ENCODE peak calls at places on chromosomes 13 and 19, in five cellular contexts. M, X, Q, O and H are unnamed samples.

GRCh38 chr13:72561791-72562190 is 165.6 kb downstream of the MZT1 start:
- DNase-seq in Q (no peak), X (no peak), O (no peak), M (no peak), H (no peak)

GRCh38 chr19:33812388-33813330 is 16.0 kb downstream of the KCTD15 start:
- DNase-seq in Q (no peak), X (no peak), O (no peak), M (no peak), H (no peak)

GRCh38 chr19:41882568-41883462 is at the start of gene ARHGEF1:
- DNase-seq in M (no peak), O (peak), X (peak), Q (peak), H (peak)

GRCh38 chr13:94658926-94659649 is 53.3 kb downstream of the SOX21 start:
- DNase-seq in O (no peak), M (no peak), Q (no peak), X (no peak), H (no peak)

GRCh38 chr13:67935655-67936054 is 705.5 kb upstream of the PCDH9 start:
- DNase-seq in Q (no peak), O (no peak), M (no peak), X (no peak), H (no peak)

GRCh38 chr19:47518139-47518538 is 3.3 kb upstream of the NAPA start:
- DNase-seq in X (no peak), Q (peak), M (no peak), O (no peak), H (no peak)

GRCh38 chr19:1087813-1088418 is 7.3 kb downstream of the POLR2E start:
- DNase-seq in O (no peak), M (peak), X (no peak), Q (no peak), H (peak)

GRCh38 chr19:19782783-19783182 is 38.8 kb downstream of the ZNF506 start:
- DNase-seq in Q (no peak), M (no peak), X (no peak), O (no peak), H (no peak)

GRCh38 chr13:109790951-109791605 is 4.7 kb upstream of the IRS2 start:
- DNase-seq in O (no peak), X (no peak), Q (no peak), M (peak), H (no peak)

GRCh38 chr19:6723108-6723618 is 2.7 kb upstream of the C3 start:
- DNase-seq in M (no peak), X (peak), Q (no peak), O (peak), H (no peak)

GRCh38 chr13:22517544-22517943 is 663.2 kb upstream of the SGCG start:
- DNase-seq in Q (no peak), O (no peak), X (no peak), M (no peak), H (no peak)

GRCh38 chr13:21668665-21669599 is 1.9 kb upstream of the FGF9 start:
- DNase-seq in X (peak), M (no peak), O (no peak), Q (peak), H (peak)

GRCh38 chr13:24153979-24154378 is 6.5 kb upstream of the SPATA13 start:
- DNase-seq in M (no peak), Q (no peak), X (no peak), O (no peak), H (no peak)

GRCh38 chr13:48068036-48068435 is 26.9 kb downstream of the MED4 start:
- DNase-seq in Q (no peak), M (no peak), O (no peak), X (no peak), H (no peak)

GRCh38 chr19:17078920-17079709 is 3.5 kb downstream of the MYO9B start:
- DNase-seq in M (peak), Q (no peak), X (no peak), O (peak), H (no peak)

GRCh38 chr19:40862785-40863184 is 12.5 kb upstream of the CYP2A6 start:
- DNase-seq in X (peak), O (no peak), Q (no peak), M (no peak), H (no peak)